ENCODE peak calls at places on chromosome 17, in seven cellular contexts. E is IMR-90, Z is mesendoderm, O is H9, M is neuronal stem cell, A is H1, Q is mesenchymal stem cell. D is an unnamed sample. For H3K4me1, the result is how much of the 10 kb centered on the place peaks cover.

GRCh38 chr17:48052956-48053757 is 5.0 kb downstream of the NFE2L1 start:
- DNase-seq in O (no peak), M (no peak), E (peak), Q (peak), Z (no peak), A (no peak), D (no peak)

GRCh38 chr17:50631195-50631907 is 3.3 kb upstream of the ABCC3 start:
- DNase-seq in M (no peak), Q (no peak), Z (no peak), O (no peak), E (no peak), A (no peak), D (no peak)

GRCh38 chr17:1545618-1546017 is 17.0 kb downstream of the PITPNA start:
- DNase-seq in M (no peak), Z (no peak), A (no peak), O (no peak), E (no peak), Q (no peak), D (no peak)

GRCh38 chr17:50956750-50957523 is 90.8 kb upstream of the TOB1 start:
- DNase-seq in E (peak), M (no peak), O (peak), A (peak), Q (peak), Z (peak), D (peak)

GRCh38 chr17:30958187-30958586 is 12.7 kb upstream of the RNF135 start:
- DNase-seq in M (no peak), E (no peak), Q (no peak), A (no peak), O (no peak), Z (no peak), D (peak)

GRCh38 chr17:66975614-66976378 is 11.3 kb downstream of the CACNG4 start:
- DNase-seq in E (no peak), M (no peak), Z (peak), O (peak), Q (no peak), A (peak), D (no peak)

GRCh38 chr17:66304304-66305174 is 2.1 kb downstream of the PRKCA start:
- DNase-seq in Q (peak), E (no peak), M (peak), Z (peak), A (no peak), O (peak), D (no peak)

GRCh38 chr17:67372751-67373150 is 4.3 kb upstream of the PITPNC1 start:
- DNase-seq in O (no peak), M (no peak), A (no peak), E (no peak), Z (no peak), Q (no peak), D (no peak)

GRCh38 chr17:35345445-35345925 is 27.9 kb downstream of the SLFN11 start:
- DNase-seq in Q (no peak), A (no peak), E (no peak), Z (no peak), M (peak), O (peak), D (no peak)

GRCh38 chr17:41140360-41141132 is at the start of gene KRTAP4-6:
- DNase-seq in M (no peak), Z (peak), E (peak), A (no peak), Q (peak), O (no peak), D (peak)

GRCh38 chr17:27520571-27521185 is 64.4 kb downstream of the KSR1 start:
- DNase-seq in Z (no peak), M (no peak), O (no peak), A (no peak), Q (no peak), E (no peak), D (no peak)

GRCh38 chr17:12727076-12727750 is 61.5 kb downstream of the MYOCD start:
- DNase-seq in E (peak), Z (no peak), O (no peak), Q (peak), A (no peak), M (no peak), D (peak)

DNA sequence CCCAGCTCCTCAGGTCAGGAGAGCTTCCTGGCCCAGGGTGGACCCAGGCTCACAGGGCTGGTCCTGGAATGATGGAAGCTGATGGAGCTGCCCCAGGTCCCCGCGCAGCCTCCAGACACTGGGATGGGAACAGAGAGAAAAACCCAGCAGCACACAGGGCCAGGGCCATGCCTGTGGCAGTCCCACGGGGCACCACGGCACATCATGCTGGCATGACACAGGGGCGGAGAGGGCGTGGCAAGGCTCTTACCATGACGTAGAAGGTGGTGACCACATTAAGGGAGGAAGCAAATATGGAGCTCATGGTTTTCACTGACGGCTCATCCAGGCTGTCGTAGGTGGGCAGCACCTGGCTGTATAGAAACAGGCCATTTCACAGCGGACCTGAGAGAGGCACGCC is 18.3 kb downstream of the SLC38A10 start:
- DNase-seq in A (no peak), O (no peak), E (no peak), M (no peak), Z (no peak), Q (no peak), D (no peak)
- H2BK5ac ChIP-seq in A (peak), O (no peak), E (no peak), M (no peak), Z (no peak), Q (no peak), D (no peak)

DNA sequence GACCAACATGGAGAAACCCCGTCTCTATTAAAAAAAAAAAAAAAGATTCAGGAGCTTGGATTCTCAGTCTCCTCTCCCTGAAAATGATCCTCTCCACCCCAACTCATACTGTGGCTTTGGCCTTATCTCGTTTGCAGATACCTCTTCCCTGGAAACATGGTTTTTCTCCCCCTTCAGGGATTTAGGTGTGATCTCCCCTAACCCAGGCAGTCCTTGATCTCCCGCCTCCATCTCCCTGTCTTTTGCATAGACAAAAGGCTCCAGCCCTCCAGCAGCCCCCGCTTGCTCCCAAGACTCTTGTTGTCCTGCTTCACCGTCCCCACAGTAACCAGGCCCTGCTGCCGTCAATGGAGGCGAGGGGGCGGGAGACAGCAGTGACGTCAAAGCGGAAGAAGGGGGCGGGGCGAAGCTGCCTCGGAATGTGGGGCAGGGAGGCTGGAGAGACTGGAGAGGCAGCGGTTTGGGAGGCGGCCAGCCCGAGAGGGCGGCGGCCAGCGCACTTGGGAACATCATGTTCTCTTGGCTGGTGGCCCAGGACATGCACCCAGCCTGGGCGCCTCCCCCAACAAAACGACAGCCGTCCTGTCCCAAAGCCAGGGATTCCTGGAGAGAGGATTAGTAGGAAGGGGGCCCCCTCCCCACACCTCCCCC is 1.9 kb upstream of the PER1 start:
- DNase-seq in E (peak), A (peak), Z (peak), Q (peak), M (peak), O (peak), D (peak)
- H3K9ac ChIP-seq in E (peak), A (peak), Z (peak), Q (peak), M (peak), O (peak), D (peak)

GRCh38 chr17:28571255-28572122 is at the start of gene PIGS:
- DNase-seq in O (peak), Q (peak), A (peak), E (peak), M (peak), Z (peak), D (peak)
- H3K4me1 ChIP-seq in O (under half), Q (under half), A (under half), E (under half), M (under half), Z (under half), D (under half)

GRCh38 chr17:17324616-17325015 is 21.4 kb downstream of the NT5M start:
- DNase-seq in M (no peak), Q (no peak), E (no peak), Z (no peak), O (no peak), A (no peak), D (no peak)

GRCh38 chr17:17320911-17321220 is 17.7 kb downstream of the NT5M start:
- DNase-seq in Q (no peak), M (no peak), E (no peak), O (no peak), Z (no peak), A (no peak), D (no peak)

GRCh38 chr17:17322516-17323510 is 19.6 kb downstream of the NT5M start:
- DNase-seq in A (no peak), Q (no peak), Z (no peak), E (no peak), M (no peak), O (no peak), D (no peak)

GRCh38 chr17:17321356-17322025 is 18.3 kb downstream of the NT5M start:
- DNase-seq in E (no peak), Q (no peak), O (no peak), Z (no peak), M (no peak), A (no peak), D (no peak)

DNA sequence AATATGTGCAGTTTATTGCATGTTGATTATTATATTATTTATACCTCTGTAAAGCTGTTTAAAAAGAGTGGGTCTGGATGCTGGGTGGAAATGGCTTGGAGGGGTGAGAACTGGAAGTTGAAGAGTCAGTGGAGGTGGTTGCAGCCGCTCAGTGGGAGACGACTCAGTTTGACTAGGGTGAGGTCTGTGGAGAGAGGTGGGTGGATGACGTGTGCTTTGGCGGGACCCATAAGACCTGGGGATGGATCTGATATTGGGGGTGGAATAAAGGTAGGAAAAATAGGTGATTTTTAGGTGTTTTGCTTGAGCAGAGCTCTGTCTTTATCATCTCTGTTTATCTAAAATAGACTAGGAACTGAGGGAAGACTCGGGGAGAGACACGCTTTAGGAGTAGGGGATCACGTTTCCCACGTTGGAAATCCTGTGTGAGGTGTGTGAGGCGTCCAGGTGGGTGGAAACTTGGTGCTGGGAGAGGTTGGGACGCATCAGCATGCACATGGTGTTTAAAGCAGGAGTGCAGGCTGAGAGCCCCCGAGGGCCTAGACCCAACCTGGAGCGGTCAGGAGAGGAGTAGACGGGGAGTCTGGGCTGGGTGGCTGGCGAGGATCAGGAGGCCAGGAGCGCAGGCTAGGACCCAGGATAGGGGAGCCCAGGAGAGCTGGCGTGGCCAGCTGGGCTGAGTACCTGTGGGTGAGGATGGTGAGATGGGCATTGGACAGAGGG is 17.2 kb downstream of the NT5M start:
- DNase-seq in M (no peak), O (no peak), A (no peak), Q (no peak), E (no peak), Z (no peak), D (no peak)
- H2BK5ac ChIP-seq in M (no peak), O (no peak), A (no peak), Q (no peak), E (no peak), Z (no peak), D (no peak)

GRCh38 chr17:43953746-43954145 is at the start of gene PYY:
- DNase-seq in O (peak), E (no peak), A (no peak), M (no peak), Q (no peak), Z (no peak), D (no peak)
- H3K9ac ChIP-seq in O (no peak), E (no peak), A (peak), M (peak), Q (no peak), Z (peak), D (no peak)

GRCh38 chr17:231191-231965 is 49.9 kb upstream of the DOC2B start:
- DNase-seq in M (no peak), Q (no peak), E (no peak), O (no peak), Z (no peak), A (peak), D (no peak)
- H3K4me1 ChIP-seq in M (under half), Q (under half), E (under half), O (under half), Z (under half), A (under half), D (under half)

GRCh38 chr17:42568341-42569111 is 1.6 kb downstream of the MLX start:
- DNase-seq in O (no peak), M (no peak), Q (no peak), Z (no peak), A (no peak), E (no peak), D (no peak)

GRCh38 chr17:42564815-42565522 is 1.9 kb upstream of the MLX start:
- DNase-seq in O (no peak), E (no peak), A (no peak), Q (no peak), M (no peak), Z (no peak), D (no peak)

GRCh38 chr17:42565523-42566214 is 1.2 kb upstream of the MLX start:
- DNase-seq in Q (no peak), A (no peak), O (no peak), Z (no peak), E (no peak), M (no peak), D (no peak)

GRCh38 chr17:42566215-42566872 is 556 bp upstream of the MLX start:
- DNase-seq in Q (no peak), E (no peak), Z (no peak), M (no peak), O (no peak), A (no peak), D (no peak)

DNA sequence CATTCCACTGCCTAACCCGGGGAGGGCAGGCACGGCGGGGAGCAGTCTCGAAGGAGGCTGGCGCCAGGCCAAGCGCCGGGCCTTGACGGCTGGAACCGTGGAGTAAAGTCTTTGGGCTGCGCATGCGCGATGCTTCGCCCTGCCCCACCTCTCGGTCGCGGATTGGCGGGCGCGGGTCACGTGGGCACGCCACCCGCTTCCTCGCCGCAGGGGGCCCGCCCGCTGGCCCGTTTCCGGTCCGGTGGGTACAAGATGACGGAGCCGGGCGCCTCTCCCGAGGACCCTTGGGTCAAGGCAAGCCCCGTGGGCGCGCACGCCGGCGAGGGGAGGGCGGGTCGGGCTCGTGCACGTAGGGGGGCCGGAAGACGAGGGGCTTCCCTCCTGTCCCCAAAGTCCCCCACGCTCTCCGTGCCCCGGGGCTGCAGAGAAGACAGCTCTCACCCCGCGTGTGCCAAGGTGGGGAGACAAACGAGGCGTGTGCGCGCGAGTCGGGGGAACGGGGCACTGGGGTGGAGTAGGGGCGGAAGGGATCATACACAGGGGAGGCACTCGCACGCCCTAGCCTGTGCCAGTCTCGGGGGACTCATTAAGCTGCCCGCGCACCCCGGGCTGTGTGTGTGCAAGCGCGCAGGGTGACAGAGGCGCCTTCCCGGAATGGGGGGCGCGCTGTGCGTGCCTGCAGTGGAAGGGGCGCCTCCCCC is at the start of gene MLX:
- DNase-seq in E (peak), M (peak), A (peak), Q (peak), Z (peak), O (peak), D (peak)
- H2BK5ac ChIP-seq in E (peak), M (peak), A (peak), Q (peak), Z (peak), O (no peak), D (peak)

D was measured in trophoblast cell.